ENCODE peak calls at places on chromosomes 16 and 17, in four cellular contexts. F is EL, L is progenitor cell of endocrine pancreas, X is AML-193. C is an unnamed sample.

GRCh38 chr17:57861000-57861736 is 11.3 kb upstream of the MRPS23 start:
- DNase-seq in F (no peak), L (no peak), X (peak; percentile 97), C (peak; percentile 73)

GRCh38 chr16:89563639-89564392 is 3.3 kb downstream of the RPL13 start:
- DNase-seq in X (no peak), L (no peak), F (no peak), C (no peak)

GRCh38 chr17:43329183-43329582 is 69.6 kb upstream of the ARL4D start:
- DNase-seq in L (no peak), X (no peak), F (no peak), C (no peak)

GRCh38 chr17:35947156-35947585 is 3.7 kb upstream of the LYZL6 start:
- DNase-seq in L (peak; percentile 46), F (peak; percentile 57), X (peak; percentile 63), C (peak; percentile 43)

GRCh38 chr17:82668631-82669099 is 20.4 kb upstream of the WDR45B start:
- DNase-seq in L (peak; percentile 40), X (peak; percentile 61), F (peak; percentile 80), C (peak; percentile 86)

GRCh38 chr17:29347831-29348281 is 42.3 kb upstream of the TAOK1 start:
- DNase-seq in L (no peak), X (no peak), F (peak; percentile 76), C (no peak)

GRCh38 chr16:30340621-30341020 is 14.5 kb downstream of the CD2BP2 start:
- DNase-seq in X (no peak), F (no peak), L (no peak), C (peak; percentile 70)

GRCh38 chr17:78113804-78114785 is 14.5 kb downstream of the TMC6 start:
- DNase-seq in F (no peak), X (no peak), L (no peak), C (no peak)

GRCh38 chr16:16991711-16992110 is 479.0 kb downstream of the XYLT1 start:
- DNase-seq in L (no peak), F (no peak), X (no peak), C (no peak)

GRCh38 chr16:48999034-48999433 is 282.6 kb downstream of the CBLN1 start:
- DNase-seq in F (no peak), X (no peak), L (no peak), C (no peak)

GRCh38 chr17:83203073-83203471 is 123.7 kb downstream of the METRNL start:
- DNase-seq in X (peak; percentile 95), L (no peak), F (peak; percentile 99), C (peak; percentile 20)

GRCh38 chr16:88534731-88535141 is 35.5 kb upstream of the ZC3H18 start:
- DNase-seq in L (peak; percentile 10), X (no peak), F (no peak), C (no peak)

GRCh38 chr16:68468849-68469248 is 20.5 kb upstream of the SMPD3 start:
- DNase-seq in F (no peak), X (no peak), L (no peak), C (no peak)

GRCh38 chr17:1709971-1710806 is at the start of gene TLCD2:
- DNase-seq in L (peak; percentile 46), X (no peak), F (peak; percentile 77), C (no peak)

GRCh38 chr17:47253541-47254402 is at the start of gene ITGB3:
- DNase-seq in F (peak; percentile 82), L (peak; percentile 65), X (peak; percentile 61), C (peak; percentile 48)

GRCh38 chr17:28819582-28819981 is 23.0 kb downstream of the FAM222B start:
- DNase-seq in F (no peak), L (no peak), X (no peak), C (no peak)

GRCh38 chr16:6725634-6726331 is 606.9 kb upstream of the RBFOX1 start:
- DNase-seq in L (no peak), X (no peak), F (no peak), C (peak; percentile 50)

GRCh38 chr17:1725642-1726511 is 1.4 kb downstream of the WDR81 start:
- DNase-seq in X (no peak), L (no peak), F (no peak), C (no peak)

GRCh38 chr16:49354101-49354500 is 19.5 kb upstream of the C16orf78 start:
- DNase-seq in L (no peak), X (no peak), F (no peak), C (no peak)

GRCh38 chr17:73072254-73072962 is 20.1 kb downstream of the SLC39A11 start:
- DNase-seq in F (no peak), X (no peak), L (no peak), C (peak; percentile 37)

GRCh38 chr16:49281843-49282642 is 405 bp upstream of the CBLN1 start:
- DNase-seq in L (peak; percentile 95), X (no peak), F (peak; percentile 20), C (peak; percentile 93)

GRCh38 chr17:50635720-50636144 is 1.1 kb downstream of the ABCC3 start:
- DNase-seq in F (no peak), X (no peak), L (no peak), C (no peak)

GRCh38 chr16:89312598-89313299 is 95.2 kb downstream of the ZNF778 start:
- DNase-seq in L (no peak), X (no peak), F (no peak), C (no peak)

GRCh38 chr16:74455213-74455612 is 33.9 kb upstream of the CLEC18B start:
- DNase-seq in F (no peak), L (no peak), X (no peak), C (peak; percentile 56)

GRCh38 chr17:17693253-17693954 is 12.1 kb downstream of the RAI1 start:
- DNase-seq in F (no peak), X (no peak), L (no peak), C (peak; percentile 87)

GRCh38 chr16:1991135-1991551 is 1.4 kb downstream of the SYNGR3 start:
- DNase-seq in F (no peak), X (no peak), L (no peak), C (no peak)

GRCh38 chr17:29714146-29714545 is 91.4 kb upstream of the CORO6 start:
- DNase-seq in F (no peak), X (no peak), L (no peak), C (no peak)

GRCh38 chr16:1527836-1528811 is 5.3 kb upstream of the TMEM204 start:
- DNase-seq in X (no peak), F (no peak), L (no peak), C (no peak)

GRCh38 chr17:38706625-38707298 is 1.7 kb downstream of the MLLT6 start:
- DNase-seq in L (no peak), X (no peak), F (peak; percentile 19), C (no peak)

GRCh38 chr17:17107891-17108680 is 65.8 kb downstream of the MPRIP start:
- DNase-seq in L (no peak), F (peak; percentile 18), X (no peak), C (no peak)

GRCh38 chr17:57675427-57675826 is 69.7 kb downstream of the CCDC182 start:
- DNase-seq in X (no peak), L (no peak), F (no peak), C (no peak)

GRCh38 chr16:79844603-79845002 is 244.1 kb upstream of the MAF start:
- DNase-seq in L (no peak), X (no peak), F (no peak), C (no peak)

GRCh38 chr17:3780986-3781385 is 20.0 kb downstream of the ITGAE start:
- DNase-seq in L (no peak), F (no peak), X (no peak), C (no peak)

GRCh38 chr16:49663081-49664057 is 192.5 kb downstream of the ZNF423 start:
- DNase-seq in L (no peak), F (no peak), X (no peak), C (no peak)

C was measured in Ammon's horn.